ENCODE peak calls at places on chromosomes 13 and 19, in eight cellular contexts. N is bronchial epithelial cell, D is heart right ventricle, R is fibroblast of lung, O is astrocyte, J is tibial nerve, K is cardiac muscle cell, A is ascending aorta. U is an unnamed sample.

GRCh38 chr13:67369895-67370660 is 139.9 kb upstream of the PCDH9 start:
- DNase-seq in O (peak; percentile 96), R (peak; percentile 97), D (no peak), A (no peak), J (no peak), N (peak; percentile 8), K (no peak), U (peak; percentile 63)

GRCh38 chr19:18644144-18645034 is 7.6 kb downstream of the KLHL26 start:
- DNase-seq in K (no peak), R (peak; percentile 49), N (peak; percentile 37), O (peak; percentile 30), A (no peak), J (peak; percentile 36), D (peak; percentile 26), U (no peak)

GRCh38 chr19:2575734-2576481 is 100.0 kb downstream of the GADD45B start:
- DNase-seq in R (no peak), N (no peak), O (no peak), J (peak; percentile 84), A (peak; percentile 78), D (peak; percentile 71), K (no peak), U (no peak)

GRCh38 chr13:44058586-44059238 is 179.0 kb downstream of the LACC1 start:
- DNase-seq in O (no peak), D (no peak), K (no peak), A (no peak), N (no peak), R (peak; percentile 17), J (no peak), U (no peak)

GRCh38 chr13:98141938-98142426 is 912 bp upstream of the FARP1 start:
- DNase-seq in O (no peak), K (no peak), J (no peak), R (no peak), D (peak; percentile 25), N (no peak), A (no peak), U (no peak)

GRCh38 chr13:76725211-76725610 is 161.0 kb downstream of the KCTD12 start:
- DNase-seq in A (no peak), D (no peak), K (no peak), J (no peak), N (no peak), O (peak; percentile 39), R (peak; percentile 44), U (no peak)

GRCh38 chr19:14006766-14007562 is 844 bp upstream of the RFX1 start:
- DNase-seq in O (peak; percentile 9), N (no peak), K (no peak), D (no peak), R (no peak), A (no peak), J (no peak), U (no peak)

GRCh38 chr13:50732712-50733111 is 110.8 kb downstream of the DLEU7 start:
- DNase-seq in J (no peak), O (no peak), N (peak; percentile 84), D (no peak), K (no peak), A (no peak), R (peak; percentile 29), U (no peak)

GRCh38 chr19:43584484-43584883 is 8.9 kb downstream of the PINLYP start:
- DNase-seq in A (no peak), R (no peak), K (no peak), J (no peak), O (no peak), D (no peak), N (no peak), U (peak; percentile 32)

DNA sequence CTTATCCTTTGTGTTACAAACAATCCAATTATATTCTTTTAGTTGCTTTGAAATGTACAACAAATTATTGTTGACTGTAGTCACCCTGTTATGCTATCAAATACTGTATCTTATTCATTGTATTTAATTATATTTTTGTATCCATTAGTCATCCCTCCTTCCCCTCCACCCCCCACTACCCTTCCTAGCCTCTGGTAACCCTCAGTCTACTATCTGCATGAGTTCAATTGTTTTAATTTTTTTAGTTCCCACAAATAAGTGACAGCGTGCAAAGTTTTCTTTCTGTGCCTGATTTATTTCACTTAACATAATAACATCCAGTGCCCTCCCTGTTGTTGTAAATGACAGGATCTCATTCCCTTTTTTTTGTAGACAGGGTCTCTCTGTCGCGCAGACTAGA is 4.5 kb downstream of the SAE1 start:
- DNase-seq in D (no peak), O (no peak), A (no peak), J (no peak), K (no peak), N (no peak), R (no peak), U (no peak)
- H3K4me3 ChIP-seq in D (no peak overlapping the region), O (no peak overlapping the region), A (no peak overlapping the region), J (no peak overlapping the region), K (no peak overlapping the region), N (no peak overlapping the region), R (no peak overlapping the region), U (no peak overlapping the region)

DNA sequence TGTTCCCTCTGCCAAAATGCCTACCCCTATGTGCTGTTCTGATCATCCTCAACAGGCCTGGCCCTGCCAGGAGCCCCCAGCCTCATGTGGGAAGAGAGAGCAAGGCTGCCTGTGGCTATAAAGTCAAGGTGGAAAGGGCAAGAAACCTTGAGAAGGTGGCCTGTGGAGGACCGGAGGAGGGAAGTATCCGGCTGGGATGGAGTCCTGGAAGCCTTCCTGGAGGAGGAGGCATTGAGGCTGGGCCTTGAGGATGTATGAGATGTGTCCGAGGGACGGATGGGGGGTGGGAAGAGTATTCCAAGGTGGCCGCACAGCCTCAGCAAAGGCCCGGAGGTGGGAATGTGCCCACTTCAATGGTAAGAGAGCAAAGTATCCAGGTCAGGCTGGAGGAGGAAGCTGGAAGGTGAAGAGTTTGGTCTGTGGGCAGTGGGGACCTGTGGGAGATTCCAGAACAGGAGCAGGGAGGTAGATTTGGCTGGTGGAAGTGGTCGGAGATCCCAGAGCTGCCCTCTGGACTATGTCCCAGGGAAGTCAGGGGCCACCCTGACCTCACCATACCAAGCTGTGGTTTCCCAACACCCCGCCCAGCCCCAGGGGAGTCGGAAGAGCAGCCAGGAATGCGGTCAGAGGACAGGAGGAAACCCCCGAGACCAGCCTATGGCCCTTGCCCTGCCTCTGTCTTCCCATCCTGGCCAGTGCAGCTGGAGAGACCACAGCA is 3.0 kb upstream of the PLIN4 start:
- DNase-seq in R (no peak), J (no peak), K (no peak), A (no peak), N (no peak), O (no peak), D (no peak), U (no peak)
- H3K36me3 ChIP-seq in R (no peaks in the 10 kb centered on the region), J (no peaks in the 10 kb centered on the region), K (no peaks in the 10 kb centered on the region), A (no peaks in the 10 kb centered on the region), N (no peaks in the 10 kb centered on the region), O (no peaks in the 10 kb centered on the region), D (no peaks in the 10 kb centered on the region), U (no peaks in the 10 kb centered on the region)

GRCh38 chr19:40378509-40378908 is 11.5 kb downstream of the HIPK4 start:
- DNase-seq in O (no peak), J (no peak), N (no peak), K (no peak), A (no peak), D (no peak), R (no peak), U (no peak)

GRCh38 chr19:40383668-40384248 is 6.2 kb downstream of the HIPK4 start:
- DNase-seq in N (no peak), J (no peak), O (no peak), R (no peak), D (no peak), K (no peak), A (no peak), U (no peak)

GRCh38 chr19:40379446-40380198 is 10.4 kb downstream of the HIPK4 start:
- DNase-seq in K (no peak), D (no peak), A (no peak), N (no peak), O (no peak), R (no peak), J (no peak), U (no peak)

GRCh38 chr19:40380199-40381037 is 9.6 kb downstream of the HIPK4 start:
- DNase-seq in A (no peak), K (no peak), D (no peak), N (no peak), O (no peak), R (no peak), J (no peak), U (no peak)

DNA sequence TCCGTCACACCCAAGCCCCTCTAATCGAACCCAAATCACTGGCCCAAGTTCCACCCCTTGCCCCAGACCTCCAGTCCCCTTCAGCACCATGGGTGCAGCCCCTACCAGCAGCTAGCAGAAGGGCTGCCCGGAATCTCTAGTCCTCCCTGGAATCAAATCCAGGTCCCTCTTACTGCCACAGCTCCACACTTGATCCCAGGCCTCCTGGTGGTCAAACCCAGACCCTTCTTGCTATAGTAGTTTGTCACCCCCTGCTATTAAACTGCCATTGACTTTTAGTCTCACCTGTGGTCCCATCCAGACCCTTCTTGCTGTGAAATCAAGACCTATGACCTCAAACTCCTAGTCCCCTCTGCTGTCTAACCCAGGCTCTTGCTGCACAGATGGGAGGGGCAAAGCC is 8.7 kb downstream of the HIPK4 start:
- DNase-seq in D (no peak), K (no peak), R (no peak), A (no peak), J (no peak), N (no peak), O (no peak), U (no peak)
- TF ChIP-seq CTCF in D (no peak), K (no peak), R (no peak), A (no peak), J (no peak), N (no peak), O (no peak), U (no peak)

GRCh38 chr19:7558667-7559066 is 23.1 kb downstream of the PNPLA6 start:
- DNase-seq in J (no peak), O (no peak), N (no peak), D (no peak), A (no peak), K (no peak), R (no peak), U (no peak)

GRCh38 chr19:7554565-7554964 is 19.0 kb downstream of the PNPLA6 start:
- DNase-seq in R (no peak), O (no peak), A (no peak), K (no peak), D (no peak), J (no peak), N (no peak), U (no peak)

GRCh38 chr19:7554990-7555864 is 19.7 kb downstream of the PNPLA6 start:
- DNase-seq in R (no peak), A (no peak), K (peak; percentile 21), J (no peak), O (no peak), D (no peak), N (no peak), U (no peak)

GRCh38 chr19:7559102-7559501 is 23.6 kb downstream of the PNPLA6 start:
- DNase-seq in R (no peak), O (no peak), K (no peak), J (no peak), N (no peak), A (no peak), D (no peak), U (no peak)

GRCh38 chr19:7556696-7557315 is 21.3 kb downstream of the PNPLA6 start:
- DNase-seq in A (no peak), N (no peak), D (no peak), J (no peak), R (no peak), O (no peak), K (no peak), U (no peak)
- H3K4me3 ChIP-seq in A (no peak overlapping the region), N (no peak overlapping the region), D (no peak overlapping the region), J (no peak overlapping the region), R (no peak overlapping the region), O (no peak overlapping the region), K (no peak overlapping the region), U (no peak overlapping the region)

U was measured in kidney epithelial cell.